ENCODE peak calls at places on chromosomes 5 and 9, in ten cellular contexts. X, L, T, F, O, A, H, Y, J and S are unnamed samples.

GRCh38 chr5:129461816-129462396 is 1.8 kb downstream of the ADAMTS19 start:
- DNase-seq in X (no peak), H (no peak), J (no peak), O (no peak), F (peak), Y (no peak), L (no peak), T (peak), A (no peak), S (no peak)

GRCh38 chr9:75083188-75083976 is 4.6 kb downstream of the NMRK1 start:
- DNase-seq in T (peak), X (no peak), J (no peak), A (no peak), L (no peak), Y (no peak), F (no peak), H (peak), O (no peak), S (no peak)

GRCh38 chr5:159878988-159879471 is 37.3 kb upstream of the ADRA1B start:
- DNase-seq in T (peak), H (peak), O (peak), Y (no peak), L (no peak), X (peak), F (peak), A (no peak), J (peak), S (peak)

GRCh38 chr5:15472116-15472515 is 27.9 kb upstream of the FBXL7 start:
- DNase-seq in F (no peak), H (no peak), O (no peak), L (no peak), X (no peak), J (no peak), T (no peak), Y (no peak), A (no peak), S (no peak)

GRCh38 chr5:103860327-103860726 is 297.7 kb upstream of the NUDT12 start:
- DNase-seq in A (no peak), T (no peak), O (no peak), Y (no peak), H (no peak), L (no peak), X (no peak), F (no peak), J (no peak), S (no peak)

GRCh38 chr5:116410345-116410890 is 164.2 kb downstream of the SEMA6A start:
- DNase-seq in A (no peak), O (no peak), Y (no peak), L (no peak), H (no peak), F (no peak), J (no peak), T (no peak), X (no peak), S (no peak)

GRCh38 chr5:72079288-72079687 is 28.0 kb upstream of the MAP1B start:
- DNase-seq in F (peak), O (no peak), J (no peak), H (no peak), Y (no peak), X (no peak), A (no peak), T (no peak), L (no peak), S (peak)

GRCh38 chr5:135151256-135151655 is 117.2 kb upstream of the PITX1 start:
- DNase-seq in H (no peak), J (no peak), T (no peak), Y (no peak), X (no peak), A (no peak), F (no peak), O (no peak), L (no peak), S (no peak)

GRCh38 chr5:142697356-142697807 is 11.5 kb upstream of the FGF1 start:
- DNase-seq in H (no peak), T (peak), L (no peak), F (peak), X (peak), O (no peak), A (no peak), Y (no peak), J (no peak), S (peak)

GRCh38 chr5:134438641-134439621 is 27.2 kb upstream of the CDKN2AIPNL start:
- DNase-seq in H (peak), T (peak), Y (no peak), L (no peak), J (peak), F (peak), A (peak), O (no peak), X (peak), S (no peak)

GRCh38 chr9:103837940-103838339 is 256.2 kb upstream of the SMC2 start:
- DNase-seq in Y (no peak), T (no peak), J (no peak), A (no peak), F (no peak), L (no peak), X (no peak), O (peak), H (no peak), S (no peak)

GRCh38 chr9:95031711-95032461 is 285.6 kb downstream of the FANCC start:
- DNase-seq in F (no peak), A (peak), X (no peak), Y (no peak), L (no peak), H (no peak), T (no peak), O (no peak), J (no peak), S (no peak)

GRCh38 chr5:159210306-159210722 is 961 bp upstream of the RNF145 start:
- DNase-seq in X (no peak), Y (no peak), L (no peak), F (no peak), T (no peak), A (no peak), O (no peak), H (no peak), J (no peak), S (no peak)

GRCh38 chr5:56451742-56452141 is 218.6 kb upstream of the ANKRD55 start:
- DNase-seq in Y (no peak), F (no peak), H (no peak), J (no peak), O (no peak), T (no peak), L (no peak), X (no peak), A (no peak), S (no peak)